ENCODE peak calls at places on chromosomes 2 and 18, in nine cellular contexts. E is lower lobe of right lung; L is CD8-positive, alpha-beta T cell; H is GM23248; V is neural progenitor cell; J is ovary; Y is fibroblast of lung; P is kidney epithelial cell; F is heart left ventricle. C is an unnamed sample. For H3K27me3, the result is how much of the 10 kb centered on the place peaks cover.

GRCh38 chr2:207319321-207319720 is 153.6 kb upstream of the KLF7 start:
- DNase-seq in E (no peak), L (no peak), H (no peak), V (no peak), J (no peak), Y (no peak), P (no peak), F (no peak), C (no peak)

GRCh38 chr2:100121124-100121718 is 21.2 kb downstream of the AFF3 start:
- DNase-seq in E (no peak), L (no peak), H (no peak), V (no peak), J (no peak), Y (no peak), P (no peak), F (no peak), C (no peak)

GRCh38 chr2:128273469-128274081 is 45.1 kb downstream of the HS6ST1 start:
- DNase-seq in E (no peak), L (peak), H (no peak), V (no peak), J (peak), Y (no peak), P (no peak), F (no peak), C (peak)

GRCh38 chr2:221102896-221103688 is 469.0 kb downstream of the EPHA4 start:
- DNase-seq in E (no peak), L (no peak), H (no peak), V (no peak), J (no peak), Y (peak), P (no peak), F (no peak), C (no peak)

GRCh38 chr18:49561377-49562193 is at the start of gene LIPG:
- DNase-seq in E (peak), L (no peak), H (peak), V (peak), J (no peak), Y (peak), P (peak), F (peak), C (peak)

GRCh38 chr18:10086458-10086857 is 172.6 kb downstream of the VAPA start:
- DNase-seq in E (no peak), L (no peak), H (no peak), V (peak), J (no peak), Y (no peak), P (no peak), F (no peak), C (no peak)

GRCh38 chr2:169118060-169118459 is 48.7 kb downstream of the DHRS9 start:
- DNase-seq in E (no peak), L (no peak), H (no peak), V (no peak), J (no peak), Y (no peak), P (no peak), F (peak), C (no peak)

GRCh38 chr2:101560780-101561315 is 85.9 kb upstream of the RFX8 start:
- DNase-seq in E (no peak), L (no peak), H (no peak), V (no peak), J (no peak), Y (no peak), P (no peak), F (no peak), C (no peak)

GRCh38 chr2:2586961-2587360 is 255.9 kb upstream of the MYT1L start:
- DNase-seq in E (no peak), L (no peak), H (no peak), V (no peak), J (no peak), Y (no peak), P (no peak), F (no peak), C (no peak)

GRCh38 chr2:9235388-9236344 is 29.1 kb downstream of the ASAP2 start:
- DNase-seq in E (no peak), L (no peak), H (peak), V (no peak), J (peak), Y (peak), P (peak), F (no peak), C (no peak)

GRCh38 chr2:190482441-190482840 is 52.1 kb downstream of the NEMP2 start:
- DNase-seq in E (no peak), L (no peak), H (peak), V (no peak), J (no peak), Y (peak), P (no peak), F (no peak), C (no peak)

GRCh38 chr2:30300456-30301221 is 69.3 kb downstream of the LBH start:
- DNase-seq in E (no peak), L (no peak), H (peak), V (peak), J (peak), Y (peak), P (no peak), F (peak), C (peak)

GRCh38 chr2:86453838-86454237 is 12.7 kb downstream of the KDM3A start:
- DNase-seq in E (no peak), L (no peak), H (peak), V (no peak), J (peak), Y (peak), P (no peak), F (peak), C (no peak)

GRCh38 chr18:39594206-39594605 is 2028.6 kb upstream of the CELF4 start:
- DNase-seq in E (no peak), L (no peak), H (no peak), V (no peak), J (no peak), Y (no peak), P (no peak), F (no peak), C (no peak)

GRCh38 chr2:140639628-140640027 is 1491.2 kb downstream of the LRP1B start:
- DNase-seq in E (no peak), L (no peak), H (no peak), V (no peak), J (no peak), Y (no peak), P (no peak), F (no peak), C (no peak)

GRCh38 chr2:236673126-236673822 is 103.6 kb downstream of the ACKR3 start:
- DNase-seq in E (no peak), L (no peak), H (no peak), V (no peak), J (no peak), Y (no peak), P (no peak), F (peak), C (no peak)

GRCh38 chr2:74416721-74417120 is 4.7 kb downstream of the C2orf81 start:
- DNase-seq in E (no peak), L (no peak), H (no peak), V (no peak), J (no peak), Y (no peak), P (no peak), F (no peak), C (peak)

GRCh38 chr2:231709636-231709980 is 1.3 kb downstream of the PTMA start:
- DNase-seq in E (peak), L (peak), H (peak), V (peak), J (peak), Y (no peak), P (no peak), F (peak), C (no peak)

GRCh38 chr2:64751286-64752260 is 97.9 kb upstream of the SERTAD2 start:
- DNase-seq in E (peak), L (no peak), H (peak), V (no peak), J (peak), Y (peak), P (no peak), F (no peak), C (peak)

GRCh38 chr2:230685165-230685560 is 27.5 kb upstream of the CAB39 start:
- DNase-seq in E (no peak), L (no peak), H (no peak), V (no peak), J (no peak), Y (no peak), P (no peak), F (no peak), C (no peak)

GRCh38 chr18:25062720-25063119 is 289.2 kb downstream of the ZNF521 start:
- DNase-seq in E (no peak), L (no peak), H (no peak), V (no peak), J (no peak), Y (no peak), P (no peak), F (no peak), C (no peak)

GRCh38 chr18:36284671-36285295 is 12.7 kb upstream of the FHOD3 start:
- DNase-seq in E (no peak), L (peak), H (peak), V (peak), J (no peak), Y (peak), P (no peak), F (peak), C (peak)

GRCh38 chr2:110732422-110733413 is at the start of gene ACOXL:
- DNase-seq in E (peak), L (no peak), H (no peak), V (peak), J (no peak), Y (no peak), P (no peak), F (no peak), C (peak)

GRCh38 chr2:233198026-233198425 is 53.4 kb upstream of the ATG16L1 start:
- DNase-seq in E (no peak), L (no peak), H (no peak), V (no peak), J (no peak), Y (no peak), P (no peak), F (no peak), C (peak)

GRCh38 chr18:26460449-26461091 is 87.8 kb downstream of the KCTD1 start:
- DNase-seq in E (no peak), L (no peak), H (no peak), V (no peak), J (no peak), Y (no peak), P (no peak), F (peak), C (no peak)

GRCh38 chr18:68083131-68083530 is 566.6 kb upstream of the DSEL start:
- DNase-seq in E (no peak), L (no peak), H (peak), V (no peak), J (no peak), Y (peak), P (peak), F (no peak), C (no peak)

GRCh38 chr2:39479696-39480095 is 42.6 kb upstream of the MAP4K3 start:
- DNase-seq in E (no peak), L (no peak), H (no peak), V (no peak), J (no peak), Y (no peak), P (no peak), F (no peak), C (no peak)

GRCh38 chr2:11821705-11822104 is 75.3 kb downstream of the LPIN1 start:
- DNase-seq in E (no peak), L (no peak), H (no peak), V (no peak), J (no peak), Y (no peak), P (no peak), F (no peak), C (no peak)

GRCh38 chr18:33183136-33183535 is 257.4 kb downstream of the CCDC178 start:
- DNase-seq in E (no peak), L (no peak), H (no peak), V (no peak), J (no peak), Y (no peak), P (no peak), F (no peak), C (no peak)

GRCh38 chr2:30860715-30861114 is 53.5 kb upstream of the CAPN13 start:
- DNase-seq in E (no peak), L (no peak), H (no peak), V (no peak), J (no peak), Y (no peak), P (no peak), F (no peak), C (no peak)

GRCh38 chr2:152562208-152562884 is 154.9 kb downstream of the PRPF40A start:
- DNase-seq in E (no peak), L (no peak), H (no peak), V (no peak), J (no peak), Y (no peak), P (no peak), F (no peak), C (no peak)

GRCh38 chr2:69817739-69818494 is 11.5 kb upstream of the GMCL1 start:
- DNase-seq in E (no peak), L (no peak), H (peak), V (no peak), J (no peak), Y (no peak), P (no peak), F (no peak), C (no peak)

GRCh38 chr2:240372051-240372450 is 63.4 kb upstream of the GPC1 start:
- DNase-seq in E (no peak), L (no peak), H (no peak), V (no peak), J (no peak), Y (no peak), P (no peak), F (no peak), C (no peak)

GRCh38 chr2:174333502-174334277 is 1.1 kb upstream of the SP9 start:
- DNase-seq in E (no peak), L (no peak), H (no peak), V (peak), J (no peak), Y (no peak), P (no peak), F (no peak), C (peak)

GRCh38 chr2:46073540-46074018 is 223.6 kb upstream of the EPAS1 start:
- DNase-seq in E (no peak), L (no peak), H (peak), V (no peak), J (no peak), Y (peak), P (peak), F (no peak), C (no peak)
- H3K4me3 ChIP-seq in E (peak), L (no peak), H (peak), V (no peak), J (no peak), Y (no peak), P (no peak), F (no peak), C (no peak)

DNA sequence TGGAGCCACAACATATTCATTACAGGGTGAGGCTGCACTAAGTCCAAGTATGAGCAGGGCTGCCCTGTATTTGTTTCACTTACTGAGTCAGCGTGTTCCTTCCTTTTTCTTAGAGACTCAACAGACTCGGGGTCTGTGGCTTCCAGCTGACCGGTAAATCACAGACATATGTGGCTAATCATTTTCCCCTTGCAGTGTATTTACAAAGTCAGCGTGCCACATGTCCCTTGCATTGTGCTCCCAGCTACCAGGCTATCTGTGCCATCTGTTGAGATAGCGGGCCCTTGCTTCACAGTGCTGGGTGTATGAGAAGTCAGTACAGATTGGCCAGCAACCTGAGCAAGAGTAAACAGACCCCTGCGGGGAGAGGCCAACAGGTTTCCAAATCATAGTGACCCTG is 254.3 kb downstream of the LRRTM1 start:
- DNase-seq in E (no peak), L (no peak), H (no peak), V (no peak), J (no peak), Y (no peak), P (no peak), F (no peak), C (no peak)
- H3K27me3 ChIP-seq in E (under half), L (under half), H (under half), V (under half), J (under half), Y (under half), P (under half), F (under half), C (under half)

GRCh38 chr2:147092266-147092665 is 752.6 kb upstream of the ACVR2A start:
- DNase-seq in E (no peak), L (no peak), H (no peak), V (no peak), J (no peak), Y (no peak), P (no peak), F (no peak), C (no peak)

GRCh38 chr2:147091448-147091847 is 753.4 kb upstream of the ACVR2A start:
- DNase-seq in E (no peak), L (no peak), H (no peak), V (no peak), J (no peak), Y (no peak), P (no peak), F (no peak), C (no peak)

GRCh38 chr2:147095376-147095775 is 749.5 kb upstream of the ACVR2A start:
- DNase-seq in E (no peak), L (no peak), H (no peak), V (no peak), J (no peak), Y (no peak), P (no peak), F (no peak), C (no peak)

GRCh38 chr2:147096671-147097070 is 748.2 kb upstream of the ACVR2A start:
- DNase-seq in E (no peak), L (no peak), H (peak), V (no peak), J (no peak), Y (no peak), P (no peak), F (no peak), C (no peak)

DNA sequence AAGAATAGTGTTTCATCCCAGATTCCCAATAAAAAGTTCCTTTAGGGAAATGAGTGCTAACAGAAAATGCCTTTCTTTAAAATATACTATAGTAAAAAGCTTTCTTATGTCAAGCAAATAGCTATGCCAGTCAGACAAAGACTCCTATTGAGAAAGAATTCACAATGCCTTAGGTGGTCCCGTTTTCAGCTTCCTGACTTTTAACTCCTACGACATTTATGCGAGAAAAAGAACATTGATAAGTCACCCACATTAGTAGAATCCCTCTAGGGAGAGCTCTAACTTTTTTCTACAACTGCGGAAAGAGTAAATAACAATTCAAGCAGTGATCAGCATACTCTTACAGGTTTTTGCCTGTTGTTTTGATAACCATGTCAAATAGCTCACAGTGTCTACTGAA is 750.8 kb upstream of the ACVR2A start:
- DNase-seq in E (no peak), L (no peak), H (no peak), V (no peak), J (no peak), Y (no peak), P (no peak), F (no peak), C (no peak)
- H3K4me3 ChIP-seq in E (no peak), L (no peak), H (no peak), V (no peak), J (no peak), Y (no peak), P (no peak), F (no peak), C (no peak)

DNA sequence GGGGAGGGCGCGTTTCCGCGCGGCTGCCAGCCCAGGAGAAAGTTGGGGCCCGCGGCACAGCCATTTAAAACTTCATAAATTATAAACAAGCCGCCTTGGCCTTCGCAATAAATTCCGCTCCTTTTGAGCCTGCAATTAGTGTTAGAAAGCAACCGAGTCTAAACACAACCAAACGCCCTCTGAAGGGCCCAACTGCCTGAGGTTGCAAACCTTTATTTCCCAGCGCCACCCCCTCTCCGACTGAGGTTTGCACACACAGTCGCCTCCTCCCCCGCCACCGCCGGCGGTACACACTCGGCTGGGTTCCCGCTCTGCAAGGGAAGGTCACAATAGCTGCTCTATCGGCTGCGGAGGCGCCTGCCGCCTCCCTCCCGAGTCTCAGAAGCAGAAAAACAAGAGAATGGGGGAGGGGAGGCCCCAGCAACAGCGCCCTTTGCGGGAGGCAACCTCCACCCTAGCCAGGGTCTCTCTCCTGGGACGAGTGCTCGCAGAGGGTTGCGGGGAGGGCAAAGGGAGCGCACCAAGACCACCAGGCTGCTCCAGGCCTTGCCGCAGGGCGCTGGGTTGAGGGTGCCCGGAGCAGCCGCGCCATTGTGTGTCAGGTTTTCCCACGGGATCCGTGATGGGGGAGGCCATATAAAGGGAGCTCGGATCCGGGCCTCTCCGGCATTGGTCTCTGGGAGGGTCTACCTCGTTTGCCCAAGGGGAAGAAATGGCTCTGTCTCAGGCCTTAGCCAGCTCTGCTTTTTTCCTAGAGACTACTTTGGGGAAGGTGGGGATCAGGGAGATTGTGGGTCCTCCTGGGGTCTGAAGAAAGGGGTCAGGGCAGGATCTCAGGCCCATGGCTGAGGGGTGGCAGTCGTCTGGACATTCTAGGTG is 13.4 kb upstream of the HOXD1 start:
- DNase-seq in E (no peak), L (no peak), H (no peak), V (peak), J (peak), Y (no peak), P (no peak), F (no peak), C (peak)
- H3K27me3 ChIP-seq in E (half or more), L (half or more), H (under half), V (half or more), J (under half), Y (half or more), P (under half), F (half or more), C (half or more)

DNA sequence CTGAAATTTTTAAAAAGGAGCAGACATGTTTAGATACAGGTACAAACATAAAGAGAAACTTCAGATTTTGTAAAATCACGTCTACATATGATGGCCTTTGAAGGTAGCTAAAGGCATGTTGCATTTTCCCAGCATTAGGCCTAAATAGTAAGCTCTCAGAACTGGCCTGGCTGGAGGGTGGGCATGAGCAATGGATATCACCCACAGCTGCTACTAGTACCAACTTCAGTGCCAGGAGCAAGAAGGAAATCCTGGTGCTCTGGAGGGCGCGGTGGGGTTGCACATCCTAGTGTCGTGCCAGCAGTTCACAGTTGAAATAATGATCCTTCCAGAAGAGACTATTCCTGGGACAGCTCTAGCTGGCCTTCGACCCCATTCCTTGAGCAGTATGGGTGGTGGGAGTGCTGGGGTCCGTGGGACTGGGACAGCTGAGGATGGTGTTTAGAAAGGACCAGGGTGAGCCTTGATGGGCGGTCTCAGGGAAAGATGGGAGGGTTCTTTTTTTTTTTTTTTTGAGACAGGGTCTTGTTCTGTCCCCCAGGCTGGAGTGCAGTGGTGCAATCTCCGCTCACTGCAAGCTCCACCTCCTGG is 4.9 kb downstream of the DES start:
- DNase-seq in E (no peak), L (no peak), H (no peak), V (no peak), J (no peak), Y (no peak), P (no peak), F (no peak), C (no peak)
- H3K4me3 ChIP-seq in E (no peak), L (no peak), H (no peak), V (no peak), J (peak), Y (no peak), P (no peak), F (peak), C (no peak)